ENCODE peak calls at places on chromosome 11, in seven cellular contexts. I is NCI-H1105 treated with DMSO at 0.1 percent for 48 hours; A is Panc1; Y is activated CD4-positive, alpha-beta T cell treated with anti-CD3 and anti-CD28 coated beads, Interleukin-2, amount 50 U/mL, for 1 hour; R is astrocyte; P is fibroblast of lung; J is NCI-H1694 treated with DMSO at 0.1 percent for 48 hours. L is an unnamed sample.

GRCh38 chr11:119875841-119876600 is 147.0 kb upstream of the NECTIN1 start:
- DNase-seq in I (no peak), A (no peak), Y (no peak), R (no peak), P (no peak), J (no peak), L (no peak)

GRCh38 chr11:29634248-29634647 is 382.6 kb downstream of the KCNA4 start:
- DNase-seq in I (no peak), A (no peak), Y (no peak), R (no peak), P (no peak), J (no peak), L (no peak)

GRCh38 chr11:12642040-12642439 is 32.2 kb upstream of the TEAD1 start:
- DNase-seq in I (no peak), A (no peak), Y (no peak), R (peak; percentile 68), P (peak; percentile 77), J (no peak), L (no peak)

GRCh38 chr11:128208329-128209220 is 378.8 kb downstream of the ETS1 start:
- DNase-seq in I (peak; percentile 51), A (no peak), Y (no peak), R (peak; percentile 97), P (peak; percentile 98), J (no peak), L (no peak)

GRCh38 chr11:45038923-45039322 is 88.2 kb upstream of the TP53I11 start:
- DNase-seq in I (no peak), A (no peak), Y (no peak), R (no peak), P (no peak), J (no peak), L (no peak)

GRCh38 chr11:68780829-68781228 is 29.5 kb upstream of the TESMIN start:
- DNase-seq in I (no peak), A (no peak), Y (no peak), R (no peak), P (no peak), J (no peak), L (peak; percentile 49)

GRCh38 chr11:114606003-114606801 is 10.6 kb upstream of the NXPE4 start:
- DNase-seq in I (no peak), A (no peak), Y (no peak), R (no peak), P (no peak), J (no peak), L (no peak)

GRCh38 chr11:83617671-83618070 is 331.5 kb upstream of the CCDC90B start:
- DNase-seq in I (no peak), A (no peak), Y (no peak), R (no peak), P (no peak), J (no peak), L (no peak)

GRCh38 chr11:74677131-74677530 is 54.1 kb downstream of the CHRDL2 start:
- DNase-seq in I (no peak), A (no peak), Y (no peak), R (no peak), P (no peak), J (no peak), L (peak; percentile 2)

GRCh38 chr11:27619039-27619438 is 81.2 kb downstream of the BDNF start:
- DNase-seq in I (no peak), A (no peak), Y (no peak), R (no peak), P (peak; percentile 5), J (no peak), L (no peak)

GRCh38 chr11:60899021-60899936 is 7.1 kb downstream of the PRPF19 start:
- DNase-seq in I (peak; percentile 38), A (peak; percentile 64), Y (no peak), R (peak; percentile 22), P (peak; percentile 54), J (peak; percentile 49), L (peak; percentile 62)

GRCh38 chr11:26905368-26905767 is 88.5 kb upstream of the FIBIN start:
- DNase-seq in I (no peak), A (no peak), Y (no peak), R (peak; percentile 44), P (peak; percentile 51), J (peak; percentile 10), L (no peak)

GRCh38 chr11:19957301-19957985 is 202.8 kb downstream of the DBX1 start:
- DNase-seq in I (no peak), A (no peak), Y (no peak), R (no peak), P (peak; percentile 48), J (no peak), L (no peak)

GRCh38 chr11:92226331-92227232 is 2.0 kb downstream of the FAT3 start:
- DNase-seq in I (peak; percentile 36), A (no peak), Y (no peak), R (peak; percentile 6), P (peak; percentile 27), J (peak; percentile 20), L (no peak)

GRCh38 chr11:69086152-69086551 is 37.4 kb downstream of the TPCN2 start:
- DNase-seq in I (no peak), A (no peak), Y (no peak), R (no peak), P (no peak), J (no peak), L (no peak)

GRCh38 chr11:95680169-95680929 is 109.2 kb downstream of the FAM76B start:
- DNase-seq in I (no peak), A (no peak), Y (no peak), R (peak; percentile 92), P (peak; percentile 93), J (no peak), L (no peak)

GRCh38 chr11:70556884-70557741 is 158.8 kb downstream of the CTTN start:
- DNase-seq in I (no peak), A (peak; percentile 56), Y (no peak), R (peak; percentile 58), P (peak; percentile 75), J (no peak), L (peak; percentile 75)

GRCh38 chr11:93604276-93604675 is 57.2 kb upstream of the CEP295 start:
- DNase-seq in I (no peak), A (no peak), Y (no peak), R (no peak), P (no peak), J (no peak), L (no peak)

GRCh38 chr11:66868726-66869291 is 11.9 kb downstream of the LRFN4 start:
- DNase-seq in I (no peak), A (no peak), Y (peak; percentile 80), R (no peak), P (peak; percentile 15), J (no peak), L (peak; percentile 83)

GRCh38 chr11:19832901-19833300 is 120.3 kb downstream of the NAV2 start:
- DNase-seq in I (no peak), A (no peak), Y (no peak), R (no peak), P (no peak), J (no peak), L (no peak)

GRCh38 chr11:65781152-65781961 is 581 bp upstream of the AP5B1 start:
- DNase-seq in I (no peak), A (no peak), Y (no peak), R (no peak), P (no peak), J (no peak), L (peak; percentile 36)

GRCh38 chr11:63804259-63804658 is 9.0 kb upstream of the SPINDOC start:
- DNase-seq in I (no peak), A (no peak), Y (no peak), R (no peak), P (no peak), J (no peak), L (peak; percentile 85)

GRCh38 chr11:100851129-100851528 is 164.0 kb downstream of the ARHGAP42 start:
- DNase-seq in I (no peak), A (no peak), Y (no peak), R (peak; percentile 45), P (peak; percentile 63), J (no peak), L (no peak)

GRCh38 chr11:13189561-13190435 is 87.8 kb upstream of the BMAL1 start:
- DNase-seq in I (no peak), A (no peak), Y (no peak), R (peak; percentile 73), P (peak; percentile 76), J (no peak), L (no peak)

GRCh38 chr11:82907376-82907775 is 5.8 kb downstream of the DDIAS start:
- DNase-seq in I (no peak), A (no peak), Y (no peak), R (no peak), P (no peak), J (no peak), L (no peak)